ENCODE peak calls at places on chromosomes 4 and X, in ten cellular contexts. W, H, F, C, M, P, I, K, Z and T are unnamed samples.

GRCh38 chr4:13548059-13548983 is 4.0 kb upstream of the NKX3-2 start:
- DNase-seq in W (no peak), H (no peak), F (no peak), C (peak), M (no peak), P (peak), I (no peak), K (no peak), Z (no peak), T (no peak)

GRCh38 chr4:155608231-155608885 is 58.3 kb upstream of the GUCY1A1 start:
- DNase-seq in W (no peak), H (no peak), F (no peak), C (no peak), M (no peak), P (no peak), I (peak), K (no peak), Z (no peak), T (no peak)

GRCh38 chr4:6925357-6925836 is 15.8 kb downstream of the TBC1D14 start:
- DNase-seq in W (no peak), H (peak), F (no peak), C (no peak), M (no peak), P (no peak), I (no peak), K (no peak), Z (no peak), T (no peak)

GRCh38 chr4:145347684-145348083 is 134.0 kb upstream of the SMAD1 start:
- DNase-seq in W (no peak), H (no peak), F (no peak), C (no peak), M (no peak), P (no peak), I (peak), K (no peak), Z (peak), T (no peak)

GRCh38 chrX:110992611-110993010 is 103.4 kb upstream of the PAK3 start:
- DNase-seq in W (peak), H (no peak), F (no peak), C (peak), M (no peak), P (peak), I (peak), K (no peak), Z (peak), T (peak)

GRCh38 chrX:40003982-40004535 is 93.7 kb downstream of the BCOR start:
- DNase-seq in W (no peak), H (no peak), F (no peak), C (no peak), M (no peak), P (no peak), I (no peak), K (no peak), Z (no peak), T (no peak)

GRCh38 chrX:134933911-134934310 is 56.9 kb upstream of the SMIM10 start:
- DNase-seq in W (no peak), H (no peak), F (no peak), C (peak), M (no peak), P (no peak), I (no peak), K (no peak), Z (no peak), T (no peak)

GRCh38 chr4:7034262-7035081 is 8.7 kb upstream of the TADA2B start:
- DNase-seq in W (no peak), H (no peak), F (no peak), C (peak), M (no peak), P (no peak), I (peak), K (no peak), Z (peak), T (peak)

GRCh38 chrX:46588263-46588662 is 14.7 kb downstream of the CHST7 start:
- DNase-seq in W (peak), H (no peak), F (no peak), C (no peak), M (no peak), P (no peak), I (peak), K (no peak), Z (peak), T (peak)

GRCh38 chr4:82524570-82525152 is 37.1 kb downstream of the TMEM150C start:
- DNase-seq in W (no peak), H (no peak), F (no peak), C (no peak), M (no peak), P (no peak), I (no peak), K (no peak), Z (no peak), T (no peak)

GRCh38 chrX:131146702-131147101 is 88.6 kb downstream of the ARHGAP36 start:
- DNase-seq in W (no peak), H (no peak), F (no peak), C (no peak), M (no peak), P (no peak), I (no peak), K (no peak), Z (no peak), T (no peak)

GRCh38 chrX:40165861-40166260 is 68.1 kb upstream of the BCOR start:
- DNase-seq in W (no peak), H (no peak), F (no peak), C (no peak), M (no peak), P (no peak), I (no peak), K (no peak), Z (no peak), T (no peak)

GRCh38 chr4:24664956-24665355 is 80.6 kb upstream of the DHX15 start:
- DNase-seq in W (no peak), H (no peak), F (no peak), C (no peak), M (no peak), P (no peak), I (peak), K (peak), Z (peak), T (peak)

GRCh38 chr4:158914178-158914577 is 145.4 kb downstream of the FNIP2 start:
- DNase-seq in W (no peak), H (no peak), F (no peak), C (no peak), M (no peak), P (no peak), I (peak), K (no peak), Z (peak), T (peak)

GRCh38 chrX:40471965-40472648 is 108.7 kb upstream of the ATP6AP2 start:
- DNase-seq in W (no peak), H (no peak), F (no peak), C (peak), M (peak), P (peak), I (peak), K (peak), Z (peak), T (peak)

GRCh38 chr4:4642201-4643025 is 100.6 kb upstream of the STX18 start:
- DNase-seq in W (no peak), H (no peak), F (no peak), C (no peak), M (no peak), P (no peak), I (no peak), K (no peak), Z (no peak), T (no peak)

GRCh38 chrX:19682712-19683331 is 167.5 kb upstream of the MAP3K15 start:
- DNase-seq in W (peak), H (peak), F (no peak), C (peak), M (no peak), P (peak), I (peak), K (peak), Z (peak), T (peak)